ENCODE peak calls at places on chromosomes 12 and 14, in nine cellular contexts. E is left ventricle myocardium inferior, C is hepatic stellate cell, A is transverse colon, Z is epithelial cell of esophagus, D is A549, U is GM04503, V is SW480, W is psoas muscle. J is an unnamed sample.

GRCh38 chr14:89544636-89545301 is 127.7 kb upstream of the FOXN3 start:
- DNase-seq in A (no peak), W (no peak), E (no peak), U (no peak), Z (peak; percentile 88), C (no peak), V (no peak), D (no peak), J (no peak)

GRCh38 chr12:62459976-62460375 is 6.7 kb upstream of the MON2 start:
- DNase-seq in U (no peak), V (no peak), D (no peak), C (no peak), Z (no peak), W (no peak), E (no peak), A (no peak), J (no peak)

GRCh38 chr12:70571029-70571428 is 66.2 kb downstream of the PTPRB start:
- DNase-seq in C (no peak), W (no peak), Z (no peak), V (no peak), E (no peak), D (no peak), A (no peak), U (no peak), J (no peak)

GRCh38 chr12:12350868-12351463 is 924 bp upstream of the MANSC1 start:
- DNase-seq in A (peak; percentile 28), D (no peak), Z (peak; percentile 84), W (no peak), V (peak; percentile 92), E (no peak), C (no peak), U (no peak), J (no peak)

GRCh38 chr12:104591272-104591940 is 134.7 kb downstream of the CHST11 start:
- DNase-seq in Z (peak; percentile 40), A (no peak), U (no peak), E (no peak), V (no peak), W (no peak), D (no peak), C (no peak), J (no peak)

GRCh38 chr14:59107819-59108218 is 80.6 kb upstream of the DAAM1 start:
- DNase-seq in Z (no peak), U (no peak), D (no peak), A (peak; percentile 48), E (no peak), V (no peak), C (no peak), W (peak; percentile 46), J (peak; percentile 32)

GRCh38 chr12:106429636-106430035 is 72.1 kb downstream of the POLR3B start:
- DNase-seq in Z (no peak), V (no peak), W (no peak), D (no peak), C (no peak), U (no peak), A (no peak), E (no peak), J (no peak)

GRCh38 chr12:115354007-115354452 is 670.1 kb upstream of the TBX3 start:
- DNase-seq in A (peak; percentile 59), C (peak; percentile 82), W (peak; percentile 68), V (peak; percentile 64), E (no peak), U (peak; percentile 90), D (peak; percentile 68), Z (peak; percentile 99), J (no peak)

GRCh38 chr12:85392508-85392907 is 112.5 kb downstream of the ALX1 start:
- DNase-seq in A (no peak), C (no peak), W (no peak), E (no peak), U (no peak), Z (no peak), D (no peak), V (no peak), J (no peak)

GRCh38 chr12:120994059-120994458 is 15.7 kb downstream of the HNF1A start:
- DNase-seq in Z (no peak), D (no peak), V (no peak), E (no peak), C (no peak), A (no peak), W (no peak), U (no peak), J (no peak)

GRCh38 chr14:103509864-103510263 is 12.8 kb downstream of the CKB start:
- DNase-seq in Z (no peak), U (no peak), A (no peak), W (no peak), V (no peak), C (no peak), E (no peak), D (no peak), J (no peak)

GRCh38 chr12:49819786-49820185 is 8.4 kb downstream of the NCKAP5L start:
- DNase-seq in Z (no peak), W (no peak), V (no peak), C (no peak), U (no peak), E (no peak), A (no peak), D (no peak), J (no peak)

GRCh38 chr14:60248697-60249314 is at the start of gene PPM1A:
- DNase-seq in U (peak; percentile 43), D (peak; percentile 91), W (peak; percentile 95), V (peak; percentile 93), E (peak; percentile 97), C (peak; percentile 95), Z (peak; percentile 96), A (peak; percentile 97), J (peak; percentile 97)

GRCh38 chr14:67748312-67748711 is 46.6 kb downstream of the RDH12 start:
- DNase-seq in V (no peak), E (no peak), D (no peak), A (no peak), C (no peak), U (no peak), Z (no peak), W (no peak), J (no peak)